ENCODE peak calls at places on chromosomes 4 and X, in five cellular contexts. D, C, G, T and H are unnamed samples.

GRCh38 chrX:145213504-145213903 is 33.8 kb upstream of the SPANXN1 start:
- DNase-seq in D (peak; percentile 2), G (no peak), C (no peak), T (no peak), H (peak; percentile 45)

GRCh38 chrX:44843318-44843702 is 511 bp upstream of the DUSP21 start:
- DNase-seq in C (no peak), D (no peak), G (no peak), T (no peak), H (no peak)

GRCh38 chrX:87489071-87489470 is 28.5 kb upstream of the KLHL4 start:
- DNase-seq in C (no peak), G (no peak), D (no peak), T (peak; percentile 47), H (no peak)

GRCh38 chr4:120327276-120327675 is 260.6 kb upstream of the MAD2L1 start:
- DNase-seq in D (no peak), C (no peak), G (no peak), T (no peak), H (peak; percentile 45)

GRCh38 chr4:8275511-8275910 is 6.0 kb downstream of the HTRA3 start:
- DNase-seq in T (no peak), D (no peak), G (no peak), C (no peak), H (no peak)

GRCh38 chr4:67167849-67168248 is 377.5 kb downstream of the CENPC start:
- DNase-seq in C (no peak), G (no peak), T (no peak), D (no peak), H (no peak)

GRCh38 chr4:79050521-79050880 is 111.3 kb upstream of the PAQR3 start:
- DNase-seq in T (no peak), C (no peak), D (no peak), G (peak; percentile 80), H (no peak)

GRCh38 chr4:119823891-119824290 is 195.3 kb upstream of the PDE5A start:
- DNase-seq in T (no peak), C (no peak), D (no peak), G (no peak), H (no peak)

GRCh38 chr4:4418676-4419370 is 31.9 kb downstream of the NSG1 start:
- DNase-seq in C (no peak), D (no peak), G (no peak), T (no peak), H (no peak)

GRCh38 chr4:173590697-173591096 is 60.7 kb upstream of the HAND2 start:
- DNase-seq in D (no peak), G (no peak), C (no peak), T (no peak), H (no peak)

GRCh38 chr4:157221895-157222763 is 1.6 kb downstream of the GRIA2 start:
- DNase-seq in G (peak; percentile 89), C (no peak), D (no peak), T (peak; percentile 11), H (peak; percentile 86)

GRCh38 chr4:5220028-5220427 is 168.7 kb downstream of the STK32B start:
- DNase-seq in D (no peak), C (no peak), G (no peak), T (peak; percentile 4), H (peak; percentile 70)

GRCh38 chr4:138275946-138276621 is 33.9 kb upstream of the SLC7A11 start:
- DNase-seq in G (no peak), T (peak; percentile 83), D (no peak), C (no peak), H (no peak)

GRCh38 chr4:173490817-173491518 is 39.1 kb downstream of the HAND2 start:
- DNase-seq in C (peak; percentile 89), T (peak; percentile 67), D (peak; percentile 18), G (no peak), H (no peak)

GRCh38 chr4:108560624-108561023 is 59.8 kb upstream of the RPL34 start:
- DNase-seq in D (no peak), G (no peak), C (no peak), T (peak; percentile 38), H (no peak)

GRCh38 chrX:74178536-74178935 is 125.4 kb upstream of the ZCCHC13 start:
- DNase-seq in G (no peak), D (peak; percentile 5), T (no peak), C (no peak), H (peak; percentile 33)

GRCh38 chr4:65370709-65371108 is 299.6 kb downstream of the EPHA5 start:
- DNase-seq in G (no peak), D (no peak), T (no peak), C (no peak), H (no peak)

DNA sequence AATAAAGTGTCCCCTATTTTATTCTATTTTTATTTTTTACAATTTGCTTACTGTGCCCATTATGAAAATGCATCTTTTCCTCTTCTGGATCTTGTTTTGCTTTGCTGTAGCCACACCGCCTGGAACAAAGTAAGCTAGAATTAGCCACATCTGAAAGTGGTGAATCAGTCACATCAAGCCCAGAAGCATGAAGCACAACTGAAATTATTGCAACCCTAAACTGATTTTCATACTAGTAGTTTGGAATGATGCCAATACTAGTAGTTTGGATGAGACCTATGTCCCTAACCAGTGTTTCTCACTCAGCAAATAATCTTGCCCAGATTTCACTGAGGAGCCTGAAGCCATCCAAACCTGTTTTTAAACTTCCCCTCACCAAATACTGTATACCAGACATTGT is 303.0 kb downstream of the EPHA5 start:
- DNase-seq in C (no peak), T (no peak), D (no peak), G (no peak), H (no peak)
- TF ChIP-seq CTCF in C (no peak), T (no peak), D (no peak), G (no peak), H (no peak)

DNA sequence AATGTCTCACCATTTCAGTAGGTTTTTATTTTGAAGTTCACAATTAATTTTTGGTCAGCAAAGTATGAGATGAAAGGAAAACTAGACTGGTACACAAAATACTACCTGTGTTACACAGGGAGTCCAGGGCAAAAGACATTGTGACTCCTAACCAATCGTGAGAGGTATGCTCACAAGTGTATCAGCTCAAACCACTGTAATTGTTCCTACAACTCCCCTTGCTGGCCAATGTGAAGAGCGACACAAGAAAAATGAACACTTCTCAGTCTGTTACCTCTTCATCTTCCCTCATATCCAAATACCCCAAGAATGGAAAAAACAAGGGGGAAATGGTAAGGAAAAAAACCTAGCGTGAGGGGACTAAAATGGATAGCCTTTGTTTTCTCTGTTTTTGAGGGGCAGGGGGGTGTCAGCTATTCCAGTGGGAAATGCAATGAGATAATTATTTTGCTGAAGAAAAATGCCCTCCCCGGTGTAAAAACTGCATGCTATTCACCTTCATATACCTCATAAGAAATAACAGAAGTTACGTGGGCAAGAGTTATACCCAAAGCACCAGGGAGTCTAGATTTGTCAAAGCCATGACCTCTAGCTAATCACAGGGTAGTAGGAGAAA is 30.6 kb upstream of the NSUN7 start:
- DNase-seq in C (no peak), D (peak; percentile 27), T (peak; percentile 26), G (peak; percentile 58), H (peak; percentile 69)
- TF ChIP-seq CTCF in C (no peak), D (peak; percentile 19), T (no peak), G (peak; percentile 72), H (peak; percentile 56)

DNA sequence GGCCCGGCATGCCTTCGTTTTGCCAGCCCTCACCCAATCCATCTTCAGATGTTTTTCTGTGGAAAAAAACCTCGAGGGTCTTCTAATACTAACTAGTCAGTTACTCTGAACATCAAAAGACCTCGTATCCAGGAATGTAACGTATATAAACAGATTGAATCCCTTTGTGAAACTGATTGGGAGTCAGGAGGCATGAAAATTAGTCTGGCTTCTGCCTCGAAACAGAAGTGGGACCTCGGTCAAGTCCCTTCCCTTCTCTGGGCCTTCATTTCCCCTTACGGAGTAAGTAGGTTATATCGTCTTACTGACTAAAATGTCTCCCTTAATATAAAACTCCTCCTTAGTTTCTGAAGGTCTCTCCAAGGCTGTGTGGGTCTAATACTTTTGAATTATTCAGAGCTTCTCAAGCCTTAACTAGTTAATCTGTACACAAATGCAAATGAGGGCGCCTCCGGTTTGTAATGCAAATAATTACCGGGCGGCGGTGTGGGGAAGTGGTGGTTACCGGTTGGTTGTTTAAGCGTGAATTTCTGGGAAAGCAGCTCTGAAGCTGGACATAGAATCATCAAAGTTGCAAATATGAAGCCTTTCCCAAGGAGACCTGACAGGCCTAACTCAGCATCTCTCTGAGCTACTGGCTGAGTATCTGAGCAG is 11.4 kb upstream of the NKRF start:
- DNase-seq in G (no peak), D (no peak), T (no peak), C (no peak), H (peak; percentile 36)
- TF ChIP-seq CTCF in G (no peak), D (no peak), T (no peak), C (no peak), H (no peak)

DNA sequence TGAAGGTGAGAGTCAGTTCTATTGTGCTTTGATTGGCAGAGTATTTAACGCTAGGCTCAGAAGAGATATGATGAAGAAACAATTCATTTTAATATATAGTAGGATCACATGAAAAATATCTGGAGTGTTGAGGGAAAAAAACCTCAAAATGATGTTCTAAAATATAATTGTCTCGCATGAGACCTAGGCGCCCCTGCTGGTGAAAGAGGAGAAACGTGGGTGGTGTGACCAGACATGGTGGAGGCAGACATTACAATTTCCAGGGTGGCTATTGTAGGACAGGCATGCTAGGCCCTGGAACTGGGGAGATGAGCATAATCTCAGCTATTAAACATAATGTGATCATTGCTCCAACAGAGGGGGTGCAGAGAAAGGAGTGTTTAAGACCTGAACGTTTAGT is 210.0 kb downstream of the HS3ST1 start:
- DNase-seq in D (no peak), C (no peak), T (no peak), G (no peak), H (no peak)
- TF ChIP-seq CTCF in D (no peak), C (no peak), T (no peak), G (peak; percentile 6), H (peak; percentile 30)

GRCh38 chr4:158664806-158665205 is 6.9 kb downstream of the C4orf46 start:
- DNase-seq in T (no peak), D (no peak), G (no peak), C (no peak), H (no peak)

GRCh38 chr4:158669310-158669709 is 2.4 kb downstream of the C4orf46 start:
- DNase-seq in D (no peak), T (no peak), C (no peak), G (no peak), H (no peak)

GRCh38 chr4:158666892-158667291 is 4.8 kb downstream of the C4orf46 start:
- DNase-seq in G (no peak), T (no peak), D (no peak), C (no peak), H (no peak)

GRCh38 chr4:158670975-158671664 is 567 bp downstream of the C4orf46 start:
- DNase-seq in T (peak; percentile 87), C (no peak), G (peak; percentile 91), D (peak; percentile 50), H (peak; percentile 92)

DNA sequence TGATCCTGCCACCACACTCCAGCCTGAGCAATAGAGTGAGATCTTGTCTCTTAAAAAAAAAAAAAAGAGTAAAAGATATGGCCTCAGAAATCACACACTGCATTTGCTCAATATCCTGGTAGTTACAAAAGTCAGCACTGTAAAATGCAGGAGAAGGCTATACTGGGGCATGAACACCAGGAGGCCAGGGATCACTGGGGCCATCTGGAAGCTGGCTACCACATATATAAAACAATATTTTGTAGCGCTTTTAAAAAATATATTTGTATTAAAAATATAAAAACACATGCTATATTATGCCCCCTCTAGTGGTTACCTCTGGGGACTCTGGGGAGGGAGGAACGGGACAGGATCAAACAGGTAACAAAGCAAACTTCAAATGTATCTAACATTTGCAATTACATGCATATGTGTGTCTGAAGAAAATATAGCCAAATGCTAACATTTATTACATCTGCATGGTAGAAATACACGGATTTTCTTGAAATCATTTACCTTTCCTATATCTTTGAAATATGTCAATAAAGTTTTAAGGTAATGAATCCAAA is 4.0 kb downstream of the C4orf46 start:
- DNase-seq in C (no peak), G (peak; percentile 60), T (peak; percentile 47), D (peak; percentile 41), H (no peak)
- TF ChIP-seq CTCF in C (no peak), G (peak; percentile 65), T (peak; percentile 57), D (peak; percentile 45), H (peak; percentile 55)

GRCh38 chrX:140697618-140698017 is 11.9 kb upstream of the LINC00632 start:
- DNase-seq in C (no peak), G (no peak), T (no peak), D (no peak), H (no peak)
- TF ChIP-seq CTCF in C (no peak), G (peak; percentile 12), T (no peak), D (no peak), H (peak; percentile 41)